ENCODE peak calls at places on chromosomes 16 and 17, in nine cellular contexts. F, Q, W, I, Z, R, T, Y and H are unnamed samples.

GRCh38 chr17:66420961-66421371 is 118.6 kb downstream of the PRKCA start:
- DNase-seq in Y (no peak), F (peak), R (no peak), Q (no peak), Z (no peak), T (no peak), W (no peak), I (peak), H (no peak)

GRCh38 chr17:58415371-58416055 is 1.8 kb downstream of the RNF43 start:
- DNase-seq in I (peak), F (no peak), R (no peak), T (no peak), Z (no peak), Y (no peak), Q (no peak), W (no peak), H (no peak)

GRCh38 chr17:9021158-9021984 is at the start of gene NTN1:
- DNase-seq in Y (peak), I (peak), F (peak), T (peak), Q (no peak), R (peak), W (no peak), Z (peak), H (no peak)

GRCh38 chr17:77488531-77489238 is 347.9 kb downstream of the SEC14L1 start:
- DNase-seq in Q (no peak), T (no peak), Y (no peak), Z (peak), R (no peak), I (no peak), F (no peak), W (no peak), H (no peak)

GRCh38 chr16:3214904-3215600 is 19.9 kb downstream of the ZNF200 start:
- DNase-seq in W (no peak), Y (no peak), T (no peak), I (no peak), Q (no peak), R (no peak), Z (no peak), F (no peak), H (no peak)

GRCh38 chr17:64200080-64201042 is 62.7 kb downstream of the TEX2 start:
- DNase-seq in W (no peak), Q (no peak), R (peak), Z (no peak), I (no peak), Y (no peak), F (peak), T (no peak), H (no peak)

GRCh38 chr16:52546291-52546941 is 527 bp downstream of the TOX3 start:
- DNase-seq in R (no peak), W (no peak), Z (no peak), T (no peak), Q (no peak), I (peak), F (no peak), Y (no peak), H (no peak)

GRCh38 chr16:268141-269053 is 7.3 kb downstream of the RGS11 start:
- DNase-seq in W (no peak), Z (peak), I (no peak), Y (no peak), R (no peak), F (no peak), T (no peak), Q (no peak), H (no peak)

GRCh38 chr16:23504453-23505179 is 5.7 kb downstream of the GGA2 start:
- DNase-seq in Y (peak), T (no peak), F (peak), W (peak), Z (peak), R (peak), I (peak), Q (peak), H (peak)

GRCh38 chr17:5031365-5032082 is 3.7 kb downstream of the SLC52A1 start:
- DNase-seq in F (peak), Z (peak), T (peak), R (peak), I (peak), W (no peak), Q (peak), Y (peak), H (peak)

GRCh38 chr17:45190503-45191282 is 29.0 kb downstream of the HEXIM2 start:
- DNase-seq in Y (no peak), F (no peak), Q (no peak), T (no peak), I (no peak), Z (no peak), W (no peak), R (no peak), H (no peak)

GRCh38 chr17:41521574-41522261 is 3.0 kb upstream of the KRT15 start:
- DNase-seq in Q (peak), T (peak), F (peak), W (peak), R (no peak), Y (no peak), I (peak), Z (no peak), H (no peak)

GRCh38 chr17:40707720-40708119 is 4.2 kb upstream of the KRT24 start:
- DNase-seq in F (no peak), R (no peak), Q (no peak), Z (no peak), Y (no peak), I (no peak), W (no peak), T (no peak), H (no peak)

GRCh38 chr16:53040788-53041187 is 11.9 kb downstream of the CHD9NB start:
- DNase-seq in Q (no peak), W (no peak), F (no peak), R (no peak), Z (no peak), Y (no peak), T (no peak), I (no peak), H (no peak)

GRCh38 chr17:7838291-7839075 is 4.5 kb downstream of the KDM6B start:
- DNase-seq in R (no peak), Z (no peak), F (peak), I (peak), Y (no peak), Q (no peak), T (peak), W (no peak), H (no peak)

GRCh38 chr17:21530841-21531240 is 154.7 kb downstream of the KCNJ12 start:
- DNase-seq in Z (no peak), T (no peak), W (no peak), Y (no peak), I (no peak), R (no peak), F (no peak), Q (no peak), H (no peak)

GRCh38 chr17:43661699-43662431 is at the start of gene MEOX1:
- DNase-seq in T (peak), Q (no peak), R (peak), Z (peak), Y (no peak), W (no peak), I (peak), F (peak), H (peak)

GRCh38 chr16:71442041-71442440 is at the start of gene TLE7:
- DNase-seq in I (no peak), F (no peak), Y (no peak), T (no peak), Q (no peak), W (no peak), R (peak), Z (no peak), H (no peak)

GRCh38 chr17:17837966-17838962 is 1.5 kb upstream of the SREBF1 start:
- DNase-seq in Z (no peak), I (peak), T (no peak), R (no peak), F (no peak), Q (no peak), W (no peak), Y (no peak), H (no peak)

GRCh38 chr17:68383120-68383442 is 74.2 kb downstream of the WIPI1 start:
- DNase-seq in F (no peak), Q (no peak), R (no peak), I (no peak), W (no peak), Z (no peak), T (no peak), Y (no peak), H (no peak)

GRCh38 chr17:48542114-48542955 is 2.6 kb downstream of the HOXB2 start:
- DNase-seq in T (no peak), I (peak), Q (no peak), Y (no peak), F (peak), Z (no peak), R (no peak), W (no peak), H (no peak)

GRCh38 chr17:81419333-81419885 is 24.2 kb downstream of the BAHCC1 start:
- DNase-seq in T (peak), R (no peak), I (peak), F (peak), W (peak), Q (peak), Z (no peak), Y (no peak), H (no peak)

GRCh38 chr17:21357696-21358095 is 18.5 kb upstream of the KCNJ12 start:
- DNase-seq in Q (no peak), F (no peak), Y (no peak), I (peak), R (no peak), T (no peak), Z (no peak), W (no peak), H (no peak)

GRCh38 chr16:79770244-79771064 is 169.9 kb upstream of the MAF start:
- DNase-seq in F (peak), W (peak), I (peak), Y (peak), Q (peak), R (peak), Z (peak), T (peak), H (peak)

GRCh38 chr16:49834496-49835009 is 21.4 kb downstream of the ZNF423 start:
- DNase-seq in W (no peak), Q (no peak), F (no peak), T (no peak), Y (no peak), Z (no peak), I (peak), R (no peak), H (no peak)

GRCh38 chr16:61277849-61278248 is 758.4 kb downstream of the CDH8 start:
- DNase-seq in W (no peak), T (no peak), I (no peak), R (no peak), Z (no peak), Q (no peak), F (no peak), Y (no peak), H (no peak)

GRCh38 chr16:67636713-67637112 is 8.2 kb upstream of the CARMIL2 start:
- DNase-seq in Q (no peak), I (no peak), Z (no peak), W (no peak), Y (no peak), T (no peak), R (no peak), F (no peak), H (no peak)

GRCh38 chr16:85606920-85607319 is 6.2 kb upstream of the GSE1 start:
- DNase-seq in W (no peak), Y (no peak), Q (no peak), I (no peak), Z (no peak), F (no peak), R (no peak), T (no peak), H (no peak)

GRCh38 chr16:10202650-10203049 is 20.4 kb upstream of the GRIN2A start:
- DNase-seq in W (no peak), Q (no peak), T (no peak), Z (no peak), R (no peak), I (peak), F (no peak), Y (no peak), H (no peak)

GRCh38 chr16:372584-372983 is 2.2 kb upstream of the MRPL28 start:
- DNase-seq in T (no peak), Z (no peak), W (no peak), I (no peak), R (no peak), F (no peak), Y (no peak), Q (no peak), H (no peak)

GRCh38 chr16:53689636-53690035 is 14.0 kb downstream of the RPGRIP1L start:
- DNase-seq in Z (no peak), I (no peak), Q (no peak), F (peak), R (no peak), Y (no peak), T (no peak), W (no peak), H (no peak)

GRCh38 chr16:369866-370436 is 387 bp downstream of the MRPL28 start:
- DNase-seq in F (peak), Y (no peak), W (no peak), T (no peak), I (peak), Z (no peak), Q (no peak), R (no peak), H (no peak)